ENCODE peak calls at places on chromosomes 6 and 20, in seven cellular contexts. L is heart right ventricle, R is aorta, G is body of pancreas, I is GM23248, M is neuronal stem cell, O is fibroblast of lung. Z is an unnamed sample. For H3K4me1, the result is how much of the 10 kb centered on the place peaks cover.

GRCh38 chr20:46683068-46683477 is 6.2 kb downstream of the TP53RK start:
- DNase-seq in L (no peak), R (no peak), G (no peak), I (no peak), M (no peak), O (no peak), Z (no peak)

GRCh38 chr6:68235192-68235812 is 399.8 kb upstream of the ADGRB3 start:
- DNase-seq in L (no peak), R (no peak), G (no peak), I (no peak), M (no peak), O (peak), Z (no peak)

GRCh38 chr6:158406736-158407135 is 94.5 kb downstream of the TULP4 start:
- DNase-seq in L (no peak), R (no peak), G (no peak), I (no peak), M (no peak), O (no peak), Z (no peak)

GRCh38 chr6:30542915-30543314 is 13.4 kb downstream of the GNL1 start:
- DNase-seq in L (no peak), R (no peak), G (no peak), I (peak), M (no peak), O (peak), Z (no peak)

GRCh38 chr20:19583532-19584175 is 174.4 kb upstream of the RIN2 start:
- DNase-seq in L (peak), R (peak), G (peak), I (peak), M (peak), O (peak), Z (peak)

GRCh38 chr6:37242429-37243052 is 15.0 kb upstream of the TBC1D22B start:
- DNase-seq in L (no peak), R (peak), G (no peak), I (peak), M (no peak), O (peak), Z (peak)

GRCh38 chr6:138087549-138087948 is 19.7 kb downstream of the PERP start:
- DNase-seq in L (no peak), R (no peak), G (no peak), I (peak), M (no peak), O (no peak), Z (no peak)

GRCh38 chr6:41056768-41057490 is 3.9 kb downstream of the APOBEC2 start:
- DNase-seq in L (no peak), R (no peak), G (no peak), I (no peak), M (no peak), O (no peak), Z (no peak)

GRCh38 chr6:143160439-143161220 is 99.9 kb downstream of the AIG1 start:
- DNase-seq in L (no peak), R (no peak), G (no peak), I (peak), M (no peak), O (no peak), Z (no peak)

GRCh38 chr6:41699063-41699462 is 36.3 kb downstream of the TFEB start:
- DNase-seq in L (no peak), R (no peak), G (no peak), I (no peak), M (no peak), O (no peak), Z (no peak)

GRCh38 chr6:164942271-164942670 is 367.1 kb downstream of the C6orf118 start:
- DNase-seq in L (no peak), R (no peak), G (no peak), I (no peak), M (no peak), O (no peak), Z (no peak)

GRCh38 chr6:31620586-31621319 is at the start of gene PRRC2A:
- DNase-seq in L (peak), R (peak), G (no peak), I (peak), M (no peak), O (peak), Z (peak)

GRCh38 chr6:37822851-37823682 is 3.5 kb downstream of the ZFAND3 start:
- DNase-seq in L (no peak), R (no peak), G (no peak), I (peak), M (peak), O (no peak), Z (peak)

GRCh38 chr6:96542702-96543101 is 20.2 kb upstream of the FHL5 start:
- DNase-seq in L (no peak), R (no peak), G (no peak), I (peak), M (no peak), O (peak), Z (no peak)

GRCh38 chr20:23116301-23117089 is 30.4 kb upstream of the CD93 start:
- DNase-seq in L (no peak), R (peak), G (no peak), I (peak), M (no peak), O (peak), Z (no peak)

GRCh38 chr6:136846046-136846445 is 23.7 kb downstream of the PEX7 start:
- DNase-seq in L (no peak), R (no peak), G (peak), I (peak), M (peak), O (peak), Z (peak)

GRCh38 chr20:43914697-43915208 is at the start of gene TOX2:
- DNase-seq in L (peak), R (peak), G (no peak), I (peak), M (no peak), O (peak), Z (peak)

GRCh38 chr6:86079938-86080337 is 437.3 kb upstream of the SYNCRIP start:
- DNase-seq in L (no peak), R (no peak), G (no peak), I (no peak), M (no peak), O (no peak), Z (no peak)

GRCh38 chr6:87333033-87333432 is 4.0 kb upstream of the GJB7 start:
- DNase-seq in L (no peak), R (no peak), G (no peak), I (no peak), M (no peak), O (no peak), Z (no peak)

GRCh38 chr6:126038234-126038633 is 51.9 kb downstream of the TRMT11 start:
- DNase-seq in L (no peak), R (no peak), G (no peak), I (no peak), M (no peak), O (no peak), Z (no peak)

GRCh38 chr6:1254326-1254725 is 57.6 kb upstream of the FOXQ1 start:
- DNase-seq in L (no peak), R (no peak), G (no peak), I (no peak), M (no peak), O (no peak), Z (no peak)

GRCh38 chr6:169255643-169256042 is 2.0 kb upstream of the THBS2 start:
- DNase-seq in L (no peak), R (peak), G (no peak), I (no peak), M (no peak), O (no peak), Z (no peak)

GRCh38 chr6:89660981-89661380 is 22.4 kb upstream of the LYRM2 start:
- DNase-seq in L (no peak), R (no peak), G (no peak), I (no peak), M (no peak), O (no peak), Z (no peak)

GRCh38 chr20:44810391-44811149 is at the start of gene RIMS4:
- DNase-seq in L (no peak), R (no peak), G (no peak), I (peak), M (peak), O (no peak), Z (no peak)

GRCh38 chr20:2873747-2874041 is 413 bp downstream of the PTPRA start:
- DNase-seq in L (peak), R (peak), G (peak), I (peak), M (peak), O (no peak), Z (peak)

GRCh38 chr20:48771542-48771941 is 56.3 kb downstream of the PREX1 start:
- DNase-seq in L (no peak), R (no peak), G (no peak), I (peak), M (no peak), O (no peak), Z (no peak)

GRCh38 chr6:53302678-53303360 is 45.9 kb downstream of the ELOVL5 start:
- DNase-seq in L (no peak), R (no peak), G (no peak), I (peak), M (no peak), O (peak), Z (no peak)

GRCh38 chr20:37856932-37857660 is 45.8 kb upstream of the VSTM2L start:
- DNase-seq in L (no peak), R (no peak), G (no peak), I (peak), M (no peak), O (peak), Z (no peak)

GRCh38 chr20:3889489-3890409 is 562 bp downstream of the PANK2 start:
- DNase-seq in L (peak), R (peak), G (peak), I (peak), M (no peak), O (no peak), Z (peak)

GRCh38 chr6:81237226-81237625 is 515.3 kb downstream of the TENT5A start:
- DNase-seq in L (no peak), R (no peak), G (no peak), I (peak), M (no peak), O (no peak), Z (no peak)

GRCh38 chr6:144931172-144932035 is 646.3 kb downstream of the UTRN start:
- DNase-seq in L (no peak), R (no peak), G (peak), I (peak), M (no peak), O (peak), Z (peak)
- H3K27ac ChIP-seq in L (no peak), R (no peak), G (no peak), I (no peak), M (no peak), O (no peak), Z (no peak)

GRCh38 chr6:146357578-146358340 is 185.9 kb upstream of the RAB32 start:
- DNase-seq in L (no peak), R (no peak), G (no peak), I (peak), M (no peak), O (peak), Z (no peak)

GRCh38 chr6:146352163-146352562 is 191.5 kb upstream of the RAB32 start:
- DNase-seq in L (no peak), R (no peak), G (no peak), I (no peak), M (no peak), O (no peak), Z (no peak)

GRCh38 chr6:146351018-146351417 is 192.6 kb upstream of the RAB32 start:
- DNase-seq in L (no peak), R (no peak), G (no peak), I (no peak), M (no peak), O (no peak), Z (no peak)

GRCh38 chr6:146355521-146356100 is 188.0 kb upstream of the RAB32 start:
- DNase-seq in L (no peak), R (no peak), G (no peak), I (no peak), M (peak), O (no peak), Z (no peak)

DNA sequence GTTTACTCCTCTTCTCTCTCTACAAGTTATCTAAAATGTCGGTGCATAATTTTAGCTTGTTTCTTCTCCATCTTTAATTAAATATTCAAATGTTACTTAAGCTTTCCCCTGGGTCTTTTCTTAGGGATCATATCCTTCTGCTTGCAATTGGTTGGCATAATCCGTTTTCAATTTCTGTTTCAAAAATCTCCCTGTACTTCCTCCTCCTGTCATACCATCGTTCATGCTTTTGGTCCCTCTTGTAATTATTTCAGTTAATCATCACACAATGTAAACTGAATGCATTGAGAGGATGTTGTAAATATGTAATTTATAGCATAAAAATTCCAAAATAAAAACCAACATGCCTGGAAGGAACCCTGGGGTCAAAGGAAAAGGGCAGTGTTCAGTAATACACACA is 189.2 kb upstream of the RAB32 start:
- DNase-seq in L (no peak), R (no peak), G (no peak), I (no peak), M (no peak), O (no peak), Z (no peak)
- H3K4me1 ChIP-seq in L (under half), R (under half), G (under half), I (under half), M (under half), O (under half), Z (under half)

DNA sequence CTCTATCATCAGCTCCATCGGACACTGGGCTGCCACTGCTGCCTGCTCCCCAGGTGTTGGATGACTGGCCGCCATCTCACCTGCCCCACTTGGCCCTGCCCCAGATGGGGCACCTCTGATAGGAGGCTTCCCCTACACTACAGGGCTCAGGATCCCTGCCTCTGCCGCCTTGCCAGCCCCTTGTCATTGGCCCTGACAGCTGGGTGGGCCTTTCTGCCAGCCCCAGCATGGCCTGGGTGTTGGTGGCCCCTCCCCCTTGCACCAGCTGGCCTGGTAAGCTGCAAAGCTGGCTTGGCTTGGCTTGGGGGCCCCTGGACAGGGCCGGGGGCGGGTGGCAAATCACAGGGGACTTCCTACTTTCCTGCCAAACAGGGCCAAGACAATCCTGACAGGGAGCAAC is 10.6 kb downstream of the PACSIN1 start:
- DNase-seq in L (no peak), R (no peak), G (no peak), I (no peak), M (no peak), O (no peak), Z (no peak)
- H3K4me3 ChIP-seq in L (no peak), R (no peak), G (no peak), I (no peak), M (no peak), O (no peak), Z (no peak)

GRCh38 chr20:50333131-50333530 is 142.5 kb downstream of the CEBPB start:
- DNase-seq in L (no peak), R (peak), G (no peak), I (no peak), M (no peak), O (no peak), Z (no peak)

GRCh38 chr20:50335866-50336265 is 145.2 kb downstream of the CEBPB start:
- DNase-seq in L (no peak), R (no peak), G (no peak), I (peak), M (no peak), O (no peak), Z (no peak)

GRCh38 chr20:50332491-50332980 is 141.9 kb downstream of the CEBPB start:
- DNase-seq in L (no peak), R (peak), G (no peak), I (no peak), M (no peak), O (peak), Z (no peak)

GRCh38 chr20:50335105-50335504 is 144.5 kb downstream of the CEBPB start:
- DNase-seq in L (no peak), R (peak), G (no peak), I (peak), M (peak), O (peak), Z (no peak)

GRCh38 chr20:50333856-50334255 is 143.2 kb downstream of the CEBPB start:
- DNase-seq in L (no peak), R (peak), G (no peak), I (peak), M (no peak), O (peak), Z (no peak)
- H3K27ac ChIP-seq in L (no peak), R (no peak), G (no peak), I (peak), M (no peak), O (peak), Z (no peak)

DNA sequence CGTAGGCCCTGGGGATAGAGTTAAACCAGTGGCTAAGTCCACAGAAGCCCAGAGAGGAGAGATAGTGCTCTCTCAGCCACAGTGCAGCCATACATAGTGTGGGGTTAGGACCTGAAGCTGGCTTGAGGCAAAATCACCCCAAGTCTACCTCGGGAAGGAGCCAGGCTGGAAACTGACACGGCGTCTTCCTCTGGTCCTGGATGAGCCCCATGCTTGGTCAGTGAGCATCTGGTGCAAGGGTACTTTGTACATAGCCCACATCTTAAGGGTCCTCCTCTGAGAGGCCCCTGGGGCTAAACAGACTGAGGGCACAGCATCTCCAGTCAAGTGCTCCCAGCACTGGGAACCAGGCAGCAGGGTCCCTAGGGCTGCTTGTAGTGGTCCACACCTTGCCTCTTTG is 45.6 kb downstream of the CDH26 start:
- DNase-seq in L (no peak), R (no peak), G (no peak), I (no peak), M (no peak), O (no peak), Z (no peak)
- H3K4me1 ChIP-seq in L (under half), R (under half), G (under half), I (under half), M (under half), O (under half), Z (under half)

DNA sequence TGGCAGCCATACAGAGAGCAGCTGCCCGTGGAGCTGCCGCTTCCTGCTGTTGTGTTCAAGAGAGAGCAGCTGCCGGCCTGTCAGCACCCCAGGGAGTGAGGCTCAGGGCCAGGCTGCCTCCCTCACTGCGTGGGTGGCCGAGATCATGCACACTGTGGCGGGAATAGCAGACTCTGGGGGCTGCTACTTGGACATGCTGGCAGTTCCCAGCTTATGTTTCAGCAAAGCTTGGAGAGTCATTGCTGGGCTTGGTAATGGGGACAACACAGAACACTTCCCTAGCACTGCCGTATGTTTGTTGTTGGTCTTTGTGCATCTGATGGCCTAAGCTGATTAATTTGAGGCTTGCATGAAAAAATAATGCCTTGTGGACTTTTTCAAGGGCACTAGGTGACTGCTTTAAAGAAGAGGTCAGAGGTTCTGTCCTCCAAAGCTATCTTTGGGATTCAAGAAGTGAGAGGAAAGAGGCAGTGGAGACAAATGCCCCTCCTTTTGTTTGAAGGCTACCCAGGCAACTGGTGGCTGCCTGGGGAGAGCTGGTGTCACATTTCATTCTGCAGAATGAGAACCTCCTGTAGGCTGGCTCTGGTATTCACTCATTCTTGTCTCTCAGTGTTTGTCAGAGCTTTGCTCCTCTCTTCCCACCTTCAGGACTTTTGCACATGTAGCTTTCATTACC is 18.8 kb downstream of the MRAP2 start:
- DNase-seq in L (peak), R (peak), G (peak), I (peak), M (peak), O (peak), Z (no peak)
- H3K4me3 ChIP-seq in L (no peak), R (no peak), G (no peak), I (peak), M (peak), O (peak), Z (no peak)

GRCh38 chr6:167831281-167831680 is 4.6 kb downstream of the AFDN start:
- DNase-seq in L (no peak), R (no peak), G (no peak), I (no peak), M (no peak), O (peak), Z (no peak)

GRCh38 chr6:167827588-167828324 is 1.0 kb downstream of the AFDN start:
- DNase-seq in L (peak), R (peak), G (peak), I (peak), M (peak), O (peak), Z (peak)

GRCh38 chr6:167828325-167828956 is 1.7 kb downstream of the AFDN start:
- DNase-seq in L (no peak), R (no peak), G (no peak), I (no peak), M (no peak), O (no peak), Z (no peak)

GRCh38 chr6:167827062-167827587 is 414 bp downstream of the AFDN start:
- DNase-seq in L (peak), R (peak), G (peak), I (peak), M (no peak), O (no peak), Z (no peak)

DNA sequence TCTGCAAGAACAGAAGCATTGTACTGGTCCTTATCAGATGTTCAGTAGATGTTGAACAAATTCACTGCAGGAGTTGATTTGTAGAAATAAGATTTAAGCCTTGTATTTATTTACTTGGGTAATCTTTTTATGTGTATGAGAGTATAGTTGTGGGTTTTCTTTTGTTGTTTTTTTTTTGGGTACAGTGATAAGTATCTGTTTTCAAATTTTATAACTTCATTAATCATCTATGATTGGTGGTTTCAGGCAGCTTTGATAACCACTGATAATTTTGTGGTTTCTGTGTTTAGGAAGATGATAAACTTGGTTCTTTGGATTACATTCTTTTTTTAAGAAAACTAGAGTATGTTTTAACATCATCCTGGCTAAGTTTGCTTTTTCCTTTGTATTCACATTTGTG is 2.8 kb downstream of the AFDN start:
- DNase-seq in L (no peak), R (no peak), G (no peak), I (no peak), M (no peak), O (no peak), Z (no peak)
- H3K27ac ChIP-seq in L (no peak), R (no peak), G (peak), I (no peak), M (no peak), O (no peak), Z (no peak)

GRCh38 chr20:10584319-10584812 is 89.4 kb downstream of the JAG1 start:
- DNase-seq in L (no peak), R (no peak), G (no peak), I (no peak), M (no peak), O (no peak), Z (no peak)
- H3K4me1 ChIP-seq in L (under half), R (under half), G (under half), I (under half), M (under half), O (under half), Z (under half)

Z was measured in colonic mucosa.